ENCODE peak calls at places on chromosomes 5 and 9, in five cellular contexts. T is GM12878, O is HEK293T, Q is SK-N-SH, Y is HepG2. J is an unnamed sample.

GRCh38 chr9:81609782-81610738 is 79.3 kb downstream of the TLE1 start:
- DNase-seq in T (no peak), O (no peak), Q (no peak), Y (peak), J (no peak)

GRCh38 chr5:6700074-6700685 is 13.1 kb upstream of the TENT4A start:
- DNase-seq in Q (no peak), Y (no peak), O (no peak), T (no peak), J (no peak)

GRCh38 chr5:81895312-81895711 is 76.5 kb upstream of the ATG10 start:
- DNase-seq in O (no peak), Q (no peak), T (no peak), Y (no peak), J (no peak)

GRCh38 chr5:109041319-109041718 is 293.6 kb downstream of the FER start:
- DNase-seq in Y (no peak), T (no peak), Q (no peak), O (no peak), J (no peak)

GRCh38 chr9:23153058-23153457 is 673.0 kb downstream of the ELAVL2 start:
- DNase-seq in O (peak), Y (no peak), T (no peak), Q (peak), J (no peak)

GRCh38 chr5:176183321-176184074 is 54.7 kb upstream of the SIMC1 start:
- DNase-seq in T (no peak), Y (no peak), O (peak), Q (no peak), J (no peak)

GRCh38 chr9:108924436-108924835 is 9.5 kb downstream of the ELP1 start:
- DNase-seq in O (no peak), Y (no peak), Q (no peak), T (no peak), J (no peak)

GRCh38 chr9:6896562-6896961 is 138.8 kb downstream of the KDM4C start:
- DNase-seq in O (no peak), Y (peak), T (no peak), Q (no peak), J (peak)

GRCh38 chr9:134938346-134939079 is 20.8 kb upstream of the FCN1 start:
- DNase-seq in Y (no peak), O (no peak), T (no peak), Q (no peak), J (no peak)

GRCh38 chr5:161751265-161751664 is 65.7 kb downstream of the GABRA6 start:
- DNase-seq in Q (no peak), O (no peak), T (no peak), Y (no peak), J (no peak)

GRCh38 chr9:90457386-90458080 is 185.1 kb downstream of the DIRAS2 start:
- DNase-seq in O (no peak), Q (no peak), T (no peak), Y (no peak), J (no peak)

GRCh38 chr5:106094128-106094726 is 1576.5 kb downstream of the EFNA5 start:
- DNase-seq in T (peak), Q (peak), O (no peak), Y (no peak), J (no peak)

GRCh38 chr5:125044491-125045282 is 298.2 kb upstream of the ZNF608 start:
- DNase-seq in O (no peak), T (no peak), Q (no peak), Y (no peak), J (no peak)

GRCh38 chr9:36818965-36819870 is 214.8 kb downstream of the PAX5 start:
- DNase-seq in T (no peak), Q (peak), O (peak), Y (no peak), J (no peak)

GRCh38 chr5:112473989-112474388 is 54.9 kb upstream of the EPB41L4A start:
- DNase-seq in Y (no peak), T (no peak), O (no peak), Q (no peak), J (no peak)

GRCh38 chr5:72305194-72306142 is 14.6 kb downstream of the MRPS27 start:
- DNase-seq in O (no peak), Y (peak), Q (no peak), T (peak), J (peak)

GRCh38 chr5:60842859-60843692 is 993 bp downstream of the ELOVL7 start:
- DNase-seq in T (no peak), Q (peak), O (peak), Y (no peak), J (no peak)

GRCh38 chr9:36928670-36929349 is 105.3 kb downstream of the PAX5 start:
- DNase-seq in Q (no peak), T (peak), Y (no peak), O (no peak), J (no peak)

GRCh38 chr5:179265529-179266290 is 79.6 kb downstream of the ADAMTS2 start:
- DNase-seq in Y (no peak), Q (peak), T (no peak), O (no peak), J (no peak)

GRCh38 chr9:111037744-111038335 is 430 bp downstream of the LPAR1 start:
- DNase-seq in Q (peak), O (peak), T (no peak), Y (peak), J (no peak)

GRCh38 chr9:136886610-136887597 is 588 bp downstream of the TRAF2 start:
- DNase-seq in T (no peak), Y (no peak), Q (peak), O (peak), J (peak)

GRCh38 chr5:5290674-5291334 is 131.7 kb upstream of the ICE1 start:
- DNase-seq in Y (no peak), T (no peak), Q (no peak), O (no peak), J (no peak)

GRCh38 chr5:5289537-5289936 is 132.9 kb upstream of the ICE1 start:
- DNase-seq in O (no peak), Y (no peak), Q (no peak), T (no peak), J (no peak)

GRCh38 chr5:5293029-5293428 is 129.4 kb upstream of the ICE1 start:
- DNase-seq in Y (peak), O (no peak), T (no peak), Q (no peak), J (peak)

GRCh38 chr5:5291357-5291756 is 131.1 kb upstream of the ICE1 start:
- DNase-seq in O (no peak), T (no peak), Q (no peak), Y (no peak), J (no peak)

GRCh38 chr5:5288236-5288635 is 134.2 kb upstream of the ICE1 start:
- DNase-seq in T (no peak), Q (no peak), Y (no peak), O (no peak), J (no peak)
- TF ChIP-seq FOXM1 in T (no peak), Q (no peak), Y (no peak), O (no peak), J (no peak)

DNA sequence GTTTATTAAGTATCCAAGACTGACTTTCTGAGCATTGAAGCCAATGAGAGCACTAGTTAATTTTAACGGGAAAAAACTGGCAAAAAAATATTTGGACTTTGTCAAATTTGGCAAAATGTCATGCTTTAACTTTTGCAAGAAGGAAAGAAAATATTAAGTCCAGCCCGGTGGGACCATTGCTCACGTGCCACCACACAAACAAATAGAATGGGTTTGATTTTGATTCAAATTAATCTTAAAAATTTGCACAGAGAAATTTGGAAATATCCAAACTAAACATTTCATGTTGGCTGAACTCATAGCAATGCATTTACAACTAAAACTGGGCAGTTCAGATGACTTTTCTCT is 302.2 kb downstream of the EBF1 start:
- DNase-seq in T (no peak), O (no peak), Y (no peak), Q (no peak), J (no peak)
- TF ChIP-seq FOXM1 in T (no peak), O (no peak), Y (no peak), Q (no peak), J (no peak)

GRCh38 chr5:173757279-173757678 is 130.9 kb upstream of the CPEB4 start:
- DNase-seq in Y (no peak), Q (peak), O (no peak), T (no peak), J (no peak)

GRCh38 chr5:173759696-173760095 is 128.5 kb upstream of the CPEB4 start:
- DNase-seq in Y (no peak), Q (no peak), O (no peak), T (no peak), J (no peak)

GRCh38 chr5:173755319-173755718 is 132.8 kb upstream of the CPEB4 start:
- DNase-seq in Y (no peak), T (no peak), Q (no peak), O (no peak), J (no peak)

GRCh38 chr5:173758675-173759074 is 129.5 kb upstream of the CPEB4 start:
- DNase-seq in Y (no peak), T (no peak), Q (no peak), O (no peak), J (no peak)

GRCh38 chr5:173757817-173758216 is 130.3 kb upstream of the CPEB4 start:
- DNase-seq in Y (no peak), Q (peak), T (no peak), O (no peak), J (no peak)
- TF ChIP-seq FOXM1 in Y (no peak), Q (no peak), T (no peak), O (no peak), J (no peak)

DNA sequence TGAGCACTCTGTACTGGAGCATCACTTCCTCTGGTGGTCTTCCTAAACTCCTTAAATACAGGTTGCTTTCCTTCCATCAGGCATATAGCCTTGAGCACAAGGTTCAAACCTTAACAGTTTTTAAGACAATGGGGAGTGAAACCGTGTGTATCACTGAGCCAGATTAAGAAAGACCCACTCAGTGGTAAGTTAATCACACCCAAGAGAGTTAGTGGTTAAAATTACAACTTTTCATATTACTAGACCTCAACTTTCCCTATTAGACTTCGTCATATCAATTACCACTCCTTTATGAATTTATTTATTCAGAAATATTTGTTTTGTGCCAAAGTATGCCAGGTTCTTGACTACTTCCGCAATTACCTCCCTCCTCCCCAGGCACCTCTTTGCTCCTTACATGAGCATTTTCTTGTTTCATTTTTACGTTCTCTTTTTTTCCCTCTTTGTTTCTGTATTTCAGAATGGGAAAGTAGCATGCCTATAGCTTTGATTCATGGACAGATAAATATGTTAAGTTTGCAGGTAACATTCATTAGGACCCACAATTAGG is 351.0 kb downstream of the KIAA0825 start:
- DNase-seq in T (no peak), O (no peak), Q (no peak), Y (no peak), J (no peak)
- TF ChIP-seq FOXM1 in T (no peak), O (no peak), Q (no peak), Y (no peak), J (no peak)

DNA sequence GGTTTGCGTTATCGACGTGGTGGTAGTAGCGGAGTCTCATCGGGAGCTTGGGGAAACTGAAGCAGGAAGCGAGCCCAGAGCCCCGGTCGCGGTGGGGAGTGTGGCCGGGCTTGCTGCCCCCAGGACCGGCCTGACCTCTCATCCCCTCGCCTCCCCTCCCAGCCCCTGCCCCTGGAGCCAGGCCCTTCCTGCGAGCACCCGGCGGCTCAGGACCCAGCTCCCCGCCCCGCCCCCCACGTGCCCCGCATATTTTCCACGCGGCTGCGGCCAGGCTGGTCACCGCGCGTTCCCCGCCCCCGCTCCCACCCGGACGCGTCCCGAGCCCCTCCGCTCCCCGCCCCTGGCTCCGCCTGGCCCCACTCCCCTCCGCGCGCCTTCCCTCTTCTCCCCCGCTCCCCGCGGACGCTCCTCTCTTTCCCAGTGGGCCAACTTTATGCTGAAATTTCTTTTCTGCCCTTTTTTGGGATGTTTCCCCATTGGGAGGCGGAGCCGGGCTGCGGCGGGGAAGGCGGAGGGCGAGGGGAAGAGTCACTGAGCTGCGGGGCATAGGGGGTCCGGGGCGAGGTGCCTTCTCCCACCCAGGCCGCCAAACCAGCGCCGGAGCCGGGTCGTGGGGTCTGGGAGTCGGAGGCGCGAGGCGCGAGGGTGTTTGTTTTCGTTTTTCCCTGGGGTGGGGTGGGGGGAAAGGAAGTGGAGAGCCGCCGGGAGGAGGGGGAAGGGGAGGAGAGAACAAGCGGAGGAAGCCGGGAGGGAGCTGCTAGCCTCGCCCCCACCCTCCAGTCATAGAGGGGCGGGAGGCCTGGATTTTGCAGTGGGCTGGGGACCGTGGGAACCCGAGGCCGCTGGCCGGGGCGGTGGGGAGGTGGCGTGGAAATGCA is 961 bp upstream of the TPM2 start:
- DNase-seq in Q (peak), O (peak), T (no peak), Y (no peak), J (peak)
- TF ChIP-seq FOXM1 in Q (no peak), O (no peak), T (no peak), Y (no peak), J (no peak)

DNA sequence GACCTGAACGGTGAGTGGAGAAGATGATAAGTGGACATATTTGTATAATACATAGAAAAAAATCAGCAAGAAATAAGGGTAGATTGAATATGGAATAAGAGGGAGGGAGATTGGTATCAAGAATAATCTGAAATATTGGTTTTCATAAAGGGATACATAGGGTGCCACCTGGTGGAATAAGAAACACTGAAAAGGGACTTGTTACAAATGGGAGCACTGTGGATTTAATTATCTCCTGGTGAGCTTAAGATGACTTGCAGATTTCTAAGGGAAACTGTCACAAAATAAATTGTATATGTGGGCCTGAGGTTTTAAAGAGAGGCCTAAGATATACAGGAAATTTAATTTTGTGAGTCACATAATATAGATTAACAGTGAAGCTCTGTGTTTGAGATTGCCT is 1403.5 kb upstream of the CDH18 start:
- DNase-seq in T (no peak), O (no peak), Q (no peak), Y (peak), J (no peak)
- TF ChIP-seq FOXM1 in T (no peak), O (no peak), Q (no peak), Y (no peak), J (no peak)

J was measured in K562.